ENCODE peak calls at places on chromosomes 6 and 20, in eight cellular contexts. Z is osteoblast, I is esophagus squamous epithelium, U is A549, V is tibial nerve, R is progenitor cell of endocrine pancreas, S is astrocyte of the cerebellum, W is astrocyte. G is an unnamed sample.

GRCh38 chr6:159941286-159942113 is 27.4 kb upstream of the IGF2R start:
- DNase-seq in Z (no peak), I (no peak), U (peak), V (no peak), R (no peak), S (peak), W (peak), G (no peak)

GRCh38 chr6:32081168-32081624 is 27.9 kb downstream of the TNXB start:
- DNase-seq in Z (peak), I (no peak), U (no peak), V (peak), R (no peak), S (peak), W (peak), G (peak)

GRCh38 chr6:109406196-109406595 is 23.9 kb upstream of the CD164 start:
- DNase-seq in Z (no peak), I (no peak), U (no peak), V (no peak), R (no peak), S (no peak), W (no peak), G (no peak)

GRCh38 chr20:19024296-19025035 is 188.0 kb upstream of the SLC24A3 start:
- DNase-seq in Z (peak), I (no peak), U (no peak), V (no peak), R (no peak), S (no peak), W (no peak), G (no peak)

GRCh38 chr6:19380287-19380686 is 456.9 kb upstream of the ID4 start:
- DNase-seq in Z (peak), I (no peak), U (no peak), V (no peak), R (no peak), S (no peak), W (peak), G (no peak)

GRCh38 chr6:159969204-159969912 is 476 bp downstream of the IGF2R start:
- DNase-seq in Z (peak), I (no peak), U (peak), V (no peak), R (peak), S (no peak), W (no peak), G (peak)

GRCh38 chr6:111477481-111477938 is 5.5 kb downstream of the REV3L start:
- DNase-seq in Z (no peak), I (no peak), U (no peak), V (no peak), R (no peak), S (no peak), W (no peak), G (no peak)

GRCh38 chr6:33414592-33415271 is 3.2 kb downstream of the CUTA start:
- DNase-seq in Z (peak), I (no peak), U (no peak), V (no peak), R (no peak), S (no peak), W (no peak), G (no peak)

GRCh38 chr6:101668496-101668895 is 275.0 kb downstream of the GRIK2 start:
- DNase-seq in Z (no peak), I (no peak), U (no peak), V (no peak), R (no peak), S (no peak), W (peak), G (no peak)

GRCh38 chr6:104527311-104527710 is 332.4 kb downstream of the HACE1 start:
- DNase-seq in Z (no peak), I (no peak), U (no peak), V (no peak), R (no peak), S (no peak), W (no peak), G (no peak)

GRCh38 chr6:108608453-108609275 is 47.9 kb downstream of the FOXO3 start:
- DNase-seq in Z (peak), I (no peak), U (no peak), V (no peak), R (no peak), S (peak), W (no peak), G (no peak)

GRCh38 chr6:112311950-112312547 is 35.1 kb upstream of the RFPL4B start:
- DNase-seq in Z (no peak), I (no peak), U (peak), V (no peak), R (no peak), S (no peak), W (no peak), G (no peak)

GRCh38 chr6:169199625-169200335 is 53.9 kb downstream of the THBS2 start:
- DNase-seq in Z (no peak), I (no peak), U (no peak), V (no peak), R (no peak), S (no peak), W (no peak), G (no peak)

GRCh38 chr20:37627060-37627766 is 66.6 kb upstream of the CTNNBL1 start:
- DNase-seq in Z (no peak), I (no peak), U (no peak), V (peak), R (peak), S (peak), W (peak), G (no peak)

GRCh38 chr6:91631227-91631626 is 1044.4 kb upstream of the MAP3K7 start:
- DNase-seq in Z (no peak), I (no peak), U (no peak), V (no peak), R (no peak), S (no peak), W (no peak), G (no peak)

GRCh38 chr6:158663465-158664167 is 13.8 kb downstream of the SYTL3 start:
- DNase-seq in Z (no peak), I (no peak), U (no peak), V (no peak), R (no peak), S (no peak), W (no peak), G (no peak)

GRCh38 chr20:21322083-21322710 is 19.1 kb downstream of the XRN2 start:
- DNase-seq in Z (no peak), I (no peak), U (no peak), V (no peak), R (no peak), S (no peak), W (no peak), G (no peak)

GRCh38 chr6:142376115-142376514 is 74.3 kb downstream of the ADGRG6 start:
- DNase-seq in Z (no peak), I (no peak), U (no peak), V (no peak), R (no peak), S (no peak), W (no peak), G (no peak)

GRCh38 chr6:97626586-97627441 is 343.8 kb upstream of the MMS22L start:
- DNase-seq in Z (no peak), I (no peak), U (no peak), V (no peak), R (no peak), S (peak), W (peak), G (no peak)

GRCh38 chr6:112560651-112561050 is 213.5 kb downstream of the RFPL4B start:
- DNase-seq in Z (no peak), I (no peak), U (no peak), V (no peak), R (no peak), S (no peak), W (no peak), G (no peak)

GRCh38 chr6:44310241-44310640 is 2.9 kb downstream of the AARS2 start:
- DNase-seq in Z (no peak), I (no peak), U (no peak), V (no peak), R (no peak), S (no peak), W (no peak), G (no peak)

GRCh38 chr20:53642196-53643030 is 48.8 kb upstream of the ZNF217 start:
- DNase-seq in Z (no peak), I (no peak), U (peak), V (peak), R (no peak), S (no peak), W (peak), G (peak)
- TF ChIP-seq CTCF in Z (no peak), I (no peak), U (no peak), V (no peak), R (peak), S (no peak), W (no peak), G (no peak)

GRCh38 chr6:2855061-2855519 is 13.4 kb upstream of the SERPINB1 start:
- DNase-seq in Z (no peak), I (no peak), U (no peak), V (no peak), R (no peak), S (no peak), W (no peak), G (no peak)

GRCh38 chr6:2852514-2852855 is 10.8 kb upstream of the SERPINB1 start:
- DNase-seq in Z (no peak), I (no peak), U (no peak), V (no peak), R (no peak), S (no peak), W (no peak), G (no peak)

GRCh38 chr6:2852921-2853322 is 11.3 kb upstream of the SERPINB1 start:
- DNase-seq in Z (no peak), I (no peak), U (no peak), V (no peak), R (no peak), S (no peak), W (no peak), G (no peak)

GRCh38 chr6:2854394-2854982 is 12.8 kb upstream of the SERPINB1 start:
- DNase-seq in Z (peak), I (no peak), U (no peak), V (no peak), R (no peak), S (no peak), W (no peak), G (no peak)

DNA sequence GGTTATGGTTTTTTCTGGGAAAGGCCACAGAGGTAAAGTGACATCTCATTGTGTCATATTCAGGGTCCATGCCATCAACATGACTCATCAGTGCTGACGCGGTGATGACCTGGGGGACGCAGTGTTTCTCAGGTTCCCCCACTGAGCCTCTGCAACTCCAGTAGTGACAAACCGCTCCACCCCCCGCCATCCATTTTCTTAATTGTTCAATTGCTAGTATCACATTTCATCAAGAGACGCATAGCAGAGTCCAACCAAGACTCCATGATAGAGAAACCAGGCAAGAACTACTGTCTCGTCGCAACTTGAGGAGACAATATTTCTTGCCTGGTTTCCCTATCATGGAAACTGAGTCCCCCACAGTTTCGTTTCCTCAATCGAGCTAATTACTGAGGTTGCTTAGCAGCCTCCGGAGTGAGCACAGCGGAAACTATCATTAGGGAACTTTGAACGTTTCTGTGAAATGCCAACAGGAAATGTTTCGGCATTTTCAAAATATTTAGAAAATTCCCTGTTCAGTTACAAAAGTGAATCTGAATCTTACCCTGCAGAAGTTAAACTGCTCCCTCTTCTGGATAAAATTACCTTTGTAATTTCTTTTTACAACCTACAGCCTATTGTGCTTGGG is 12.2 kb upstream of the SERPINB1 start:
- DNase-seq in Z (peak), I (no peak), U (no peak), V (peak), R (no peak), S (no peak), W (peak), G (peak)
- TF ChIP-seq CTCF in Z (peak), I (no peak), U (peak), V (peak), R (peak), S (peak), W (peak), G (peak)

DNA sequence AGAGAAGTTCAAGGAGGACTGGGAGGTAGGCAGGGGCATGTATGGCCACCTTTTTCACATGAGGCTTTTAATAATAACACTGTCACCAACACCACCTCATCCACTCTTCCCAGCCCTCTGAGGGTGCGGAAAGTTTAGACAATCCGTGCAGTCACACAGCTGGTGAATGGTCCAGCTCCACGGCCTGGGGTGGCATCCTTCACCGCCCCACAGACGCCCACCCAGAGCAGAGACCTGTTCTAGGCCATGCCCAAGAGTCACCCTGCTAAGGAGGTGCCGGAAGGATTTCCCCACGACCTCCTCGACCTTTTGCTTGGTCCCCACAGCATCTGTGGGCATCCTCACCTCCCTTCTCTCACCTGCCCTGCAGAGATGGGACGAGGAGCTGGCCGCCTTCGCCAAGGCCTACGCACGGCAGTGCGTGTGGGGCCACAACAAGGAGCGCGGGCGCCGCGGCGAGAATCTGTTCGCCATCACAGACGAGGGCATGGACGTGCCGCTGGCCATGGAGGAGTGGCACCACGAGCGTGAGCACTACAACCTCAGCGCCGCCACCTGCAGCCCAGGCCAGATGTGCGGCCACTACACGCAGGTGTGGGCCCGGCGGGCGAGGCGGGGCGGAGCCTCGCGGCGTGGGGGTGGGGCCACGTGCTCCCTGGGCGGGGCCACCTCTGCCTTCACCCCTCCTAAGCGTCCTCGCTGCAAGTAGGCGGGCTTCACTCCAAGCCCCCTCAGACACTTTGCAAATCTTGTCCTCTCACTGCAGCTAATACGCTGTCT is 4.4 kb downstream of the PI16 start:
- DNase-seq in Z (peak), I (no peak), U (no peak), V (no peak), R (no peak), S (no peak), W (no peak), G (no peak)
- TF ChIP-seq CTCF in Z (no peak), I (no peak), U (no peak), V (no peak), R (no peak), S (no peak), W (no peak), G (no peak)

GRCh38 chr6:20965276-20965675 is 431.0 kb downstream of the CDKAL1 start:
- DNase-seq in Z (no peak), I (no peak), U (no peak), V (no peak), R (no peak), S (no peak), W (no peak), G (no peak)
- TF ChIP-seq CTCF in Z (no peak), I (no peak), U (no peak), V (no peak), R (no peak), S (no peak), W (no peak), G (no peak)

GRCh38 chr6:72755752-72756151 is 133.9 kb downstream of the KCNQ5 start:
- DNase-seq in Z (no peak), I (no peak), U (no peak), V (no peak), R (no peak), S (no peak), W (no peak), G (no peak)
- TF ChIP-seq CTCF in Z (no peak), I (no peak), U (no peak), V (no peak), R (no peak), S (no peak), W (no peak), G (no peak)

DNA sequence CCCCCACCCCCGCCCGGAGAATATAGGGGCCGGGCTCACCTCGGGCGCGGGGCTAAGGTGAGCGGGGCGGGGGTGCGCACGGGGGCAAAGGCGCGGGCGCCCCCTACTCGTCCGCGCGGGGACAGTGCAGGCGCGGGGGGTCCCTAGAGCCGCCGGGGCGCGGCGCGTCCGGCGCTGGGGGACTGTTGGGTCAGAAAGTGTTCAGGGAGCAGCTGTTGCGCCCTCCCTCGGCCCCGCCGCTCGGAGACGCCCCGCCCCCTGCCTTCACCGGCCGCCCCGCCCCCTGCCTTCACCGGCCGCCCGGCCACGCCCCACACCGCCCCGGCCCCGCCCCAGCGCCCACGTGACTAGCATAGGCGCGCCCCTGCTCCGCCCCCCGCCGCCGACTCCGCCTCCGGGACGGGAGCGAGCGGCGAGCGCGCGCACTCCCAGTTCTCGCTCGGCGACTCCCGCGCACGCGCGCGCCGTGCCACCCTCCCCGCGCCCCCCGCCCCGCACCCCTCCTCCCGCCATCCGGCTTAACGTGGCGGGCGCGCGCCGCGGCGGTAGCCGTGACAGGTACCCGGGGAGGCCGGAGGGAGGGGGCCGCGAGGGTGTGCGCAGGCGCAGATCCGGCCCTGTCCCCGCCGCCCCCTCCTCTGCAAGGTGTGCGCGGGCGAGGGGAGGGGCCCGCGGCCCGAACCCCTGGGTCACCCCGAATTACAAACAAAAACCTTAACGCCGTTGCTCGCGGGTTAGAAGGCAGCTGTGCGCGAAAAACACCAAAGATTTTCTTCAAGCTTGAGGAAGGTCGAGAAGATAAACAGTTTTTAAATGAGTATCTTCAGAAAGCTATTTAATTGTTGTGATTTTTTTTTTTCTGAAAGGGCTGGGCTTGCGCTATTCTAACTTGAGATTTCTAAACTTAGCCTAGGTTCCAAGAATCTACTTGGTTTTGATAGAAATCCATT is 704 bp upstream of the ZNF217 start:
- DNase-seq in Z (peak), I (peak), U (peak), V (peak), R (peak), S (peak), W (peak), G (peak)
- TF ChIP-seq CTCF in Z (no peak), I (peak), U (peak), V (no peak), R (peak), S (no peak), W (no peak), G (no peak)

GRCh38 chr6:2531426-2532208 is 219.1 kb downstream of the MYLK4 start:
- DNase-seq in Z (peak), I (no peak), U (no peak), V (no peak), R (no peak), S (peak), W (peak), G (no peak)
- TF ChIP-seq CTCF in Z (no peak), I (no peak), U (no peak), V (no peak), R (no peak), S (no peak), W (no peak), G (no peak)

GRCh38 chr6:5398530-5398929 is 137.2 kb downstream of the FARS2 start:
- DNase-seq in Z (no peak), I (no peak), U (peak), V (no peak), R (no peak), S (no peak), W (peak), G (no peak)

GRCh38 chr6:5390177-5390576 is 128.9 kb downstream of the FARS2 start:
- DNase-seq in Z (no peak), I (no peak), U (no peak), V (no peak), R (no peak), S (no peak), W (no peak), G (no peak)

GRCh38 chr6:5389086-5389745 is 127.9 kb downstream of the FARS2 start:
- DNase-seq in Z (no peak), I (no peak), U (no peak), V (no peak), R (no peak), S (no peak), W (no peak), G (no peak)

GRCh38 chr6:5395719-5396118 is 134.4 kb downstream of the FARS2 start:
- DNase-seq in Z (no peak), I (no peak), U (no peak), V (no peak), R (no peak), S (no peak), W (no peak), G (no peak)

DNA sequence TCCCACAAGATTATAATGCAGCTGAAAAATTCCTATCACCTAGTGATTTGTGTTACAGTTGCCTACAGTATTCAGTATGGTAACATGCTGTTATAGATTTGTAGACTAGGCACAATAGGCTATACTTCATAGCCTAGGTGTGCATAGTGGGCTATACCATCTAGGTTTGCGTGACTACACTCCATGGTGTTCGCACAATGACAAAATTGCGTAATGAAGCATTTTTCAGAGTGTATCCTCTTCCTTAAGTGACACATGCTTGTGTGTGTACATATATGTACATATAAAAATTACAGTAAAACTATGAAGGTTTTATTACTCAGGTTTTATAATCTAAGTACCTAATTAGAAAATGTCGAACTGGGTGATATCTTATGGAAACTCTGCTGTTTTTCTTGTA is 133.0 kb downstream of the FARS2 start:
- DNase-seq in Z (no peak), I (no peak), U (no peak), V (no peak), R (no peak), S (no peak), W (no peak), G (no peak)
- TF ChIP-seq CTCF in Z (no peak), I (no peak), U (no peak), V (no peak), R (no peak), S (no peak), W (no peak), G (no peak)